ENCODE peak calls at places on chromosomes 12 and 14, in ten cellular contexts. W, S, L, V, T, B, G, U, Q and O are unnamed samples.

GRCh38 chr14:76311410-76311758 is 64.6 kb upstream of the ESRRB start:
- DNase-seq in L (no peak), S (no peak), U (no peak), T (no peak), W (no peak), V (no peak), B (no peak), Q (no peak), G (no peak), O (no peak)

GRCh38 chr12:14418526-14418925 is 53.0 kb downstream of the ATF7IP start:
- DNase-seq in B (no peak), V (no peak), T (no peak), S (no peak), Q (no peak), L (no peak), G (peak), U (no peak), W (peak), O (no peak)

GRCh38 chr12:87953257-87953860 is 75.8 kb downstream of the C12orf50 start:
- DNase-seq in B (no peak), U (no peak), G (peak), V (peak), L (peak), T (no peak), S (no peak), Q (peak), W (peak), O (no peak)

GRCh38 chr12:52052471-52053186 is 1.4 kb downstream of the NR4A1 start:
- DNase-seq in U (no peak), S (no peak), V (no peak), Q (peak), T (no peak), L (peak), B (no peak), W (no peak), G (no peak), O (no peak)

GRCh38 chr12:50477241-50477832 is 27.4 kb upstream of the DIP2B start:
- DNase-seq in V (no peak), U (no peak), G (no peak), T (no peak), B (no peak), S (no peak), L (peak), Q (no peak), W (no peak), O (no peak)

GRCh38 chr14:100679707-100680438 is 46.8 kb upstream of the DLK1 start:
- DNase-seq in B (peak), T (no peak), W (peak), G (peak), U (no peak), S (no peak), L (no peak), V (no peak), Q (no peak), O (no peak)

GRCh38 chr12:96986883-96987523 is 79.9 kb downstream of the NEDD1 start:
- DNase-seq in T (peak), V (peak), L (no peak), G (peak), B (no peak), Q (peak), U (no peak), W (peak), S (no peak), O (no peak)

GRCh38 chr14:89340782-89341181 is 76.3 kb downstream of the FOXN3 start:
- DNase-seq in T (no peak), G (no peak), L (no peak), V (no peak), S (no peak), W (no peak), Q (no peak), U (no peak), B (no peak), O (no peak)

GRCh38 chr12:28550757-28551381 is 360.6 kb downstream of the CCDC91 start:
- DNase-seq in L (no peak), U (no peak), S (no peak), T (no peak), V (no peak), B (no peak), Q (peak), W (peak), G (peak), O (no peak)

GRCh38 chr12:12696562-12697383 is 790 bp upstream of the GPR19 start:
- DNase-seq in G (peak), S (peak), L (peak), B (peak), T (peak), V (peak), Q (peak), W (peak), U (peak), O (peak)

GRCh38 chr12:63821781-63822251 is 22.7 kb upstream of the SRGAP1 start:
- DNase-seq in T (no peak), V (no peak), B (no peak), W (peak), S (no peak), U (no peak), G (peak), L (peak), Q (no peak), O (no peak)